ENCODE peak calls at places on chromosomes 11 and 22, in four cellular contexts. L, V, J and O are unnamed samples.

GRCh38 chr22:30235687-30236170 is 10.8 kb downstream of the LIF start:
- DNase-seq in L (no peak), V (no peak), J (peak), O (no peak)

GRCh38 chr11:6414874-6415328 is 4.0 kb downstream of the APBB1 start:
- DNase-seq in V (no peak), L (no peak), J (no peak), O (no peak)

GRCh38 chr11:71244116-71244815 is 8.1 kb downstream of the SHANK2 start:
- DNase-seq in V (peak), J (no peak), L (no peak), O (no peak)

GRCh38 chr11:66674964-66675602 is 2.6 kb downstream of the RBM4B start:
- DNase-seq in J (no peak), L (no peak), V (no peak), O (no peak)

GRCh38 chr11:67584205-67584880 is 731 bp downstream of the GSTP1 start:
- DNase-seq in L (no peak), J (no peak), V (peak), O (peak)

GRCh38 chr11:14107071-14107470 is 144.5 kb downstream of the SPON1 start:
- DNase-seq in L (no peak), J (no peak), V (no peak), O (no peak)

GRCh38 chr11:119797736-119798135 is 68.7 kb upstream of the NECTIN1 start:
- DNase-seq in J (no peak), L (peak), V (no peak), O (no peak)

GRCh38 chr11:129846508-129847335 is 31.1 kb downstream of the TMEM45B start:
- DNase-seq in L (no peak), J (peak), V (no peak), O (no peak)

GRCh38 chr22:44783091-44783490 is 30.7 kb downstream of the ARHGAP8 start:
- DNase-seq in L (no peak), J (no peak), V (no peak), O (no peak)

GRCh38 chr11:48141475-48142100 is 75.0 kb upstream of the OR4B1 start:
- DNase-seq in L (no peak), J (no peak), V (no peak), O (no peak)

GRCh38 chr11:15865212-15865987 is 490.9 kb downstream of the SOX6 start:
- DNase-seq in J (no peak), V (no peak), L (no peak), O (no peak)

GRCh38 chr11:114026355-114026754 is 33.2 kb upstream of the ZBTB16 start:
- DNase-seq in J (no peak), V (no peak), L (no peak), O (peak)

GRCh38 chr11:2142300-2142759 is 3.1 kb upstream of the IGF2 start:
- DNase-seq in V (no peak), J (no peak), L (no peak), O (no peak)
- H3K27ac ChIP-seq in V (no peak), J (no peak), L (no peak), O (no peak)

GRCh38 chr11:103649401-103649895 is 387.0 kb upstream of the DDI1 start:
- DNase-seq in L (no peak), J (no peak), V (no peak), O (no peak)

GRCh38 chr11:103648670-103649400 is 387.6 kb upstream of the DDI1 start:
- DNase-seq in J (peak), L (no peak), V (no peak), O (no peak)

GRCh38 chr11:103652013-103652412 is 384.4 kb upstream of the DDI1 start:
- DNase-seq in V (no peak), L (no peak), J (peak), O (peak)

GRCh38 chr11:103651341-103651998 is 385.0 kb upstream of the DDI1 start:
- DNase-seq in V (no peak), L (no peak), J (no peak), O (no peak)

GRCh38 chr11:103650330-103650729 is 386.1 kb upstream of the DDI1 start:
- DNase-seq in J (no peak), L (no peak), V (no peak), O (no peak)
- H3K27ac ChIP-seq in J (no peak), L (no peak), V (no peak), O (no peak)

DNA sequence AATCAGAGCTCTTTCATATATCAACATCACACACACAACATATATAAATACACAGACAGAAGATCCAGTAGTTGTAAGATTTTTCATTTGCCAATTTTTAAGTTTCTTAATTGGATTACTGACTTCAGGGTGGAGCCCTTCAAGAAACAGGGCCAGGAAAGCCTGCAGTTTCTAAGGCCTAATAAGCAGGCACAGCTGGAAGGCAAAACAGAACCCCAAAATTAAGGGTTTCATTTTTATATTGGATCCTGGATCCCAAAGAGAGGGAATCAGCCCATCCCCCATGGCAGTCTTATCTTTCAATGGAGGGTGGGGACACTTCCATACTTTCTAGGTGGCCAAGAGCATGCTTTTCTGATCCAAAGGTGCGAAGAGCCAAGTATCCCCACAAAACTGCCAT is 4.7 kb upstream of the C1QTNF6 start:
- DNase-seq in V (no peak), J (no peak), L (no peak), O (no peak)
- H3K27ac ChIP-seq in V (peak), J (no peak), L (no peak), O (no peak)

GRCh38 chr22:22694106-22694505 is 49.7 kb downstream of the GGTLC2 start:
- DNase-seq in J (no peak), V (peak), L (no peak), O (no peak)
- H3K27ac ChIP-seq in J (no peak), V (no peak), L (no peak), O (no peak)

DNA sequence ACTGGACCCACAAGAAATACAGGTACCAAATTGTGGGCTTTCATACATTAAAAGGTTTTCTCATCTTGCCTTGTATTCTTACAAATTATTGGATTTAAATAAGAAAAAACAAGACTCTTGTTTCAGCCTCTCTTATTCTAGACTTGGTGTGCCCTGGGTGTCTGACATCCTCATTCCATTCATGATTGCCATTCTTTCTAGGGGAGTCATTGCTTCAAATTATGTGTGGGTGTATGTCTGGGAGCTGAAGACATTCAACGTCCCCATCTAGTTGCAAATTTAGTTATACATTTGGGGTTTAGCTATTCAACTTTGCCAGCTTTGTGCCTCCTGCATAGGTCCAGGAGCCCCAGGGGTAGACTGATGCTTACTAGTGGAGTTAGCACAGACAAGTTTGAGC is 18.1 kb downstream of the MAML2 start:
- DNase-seq in L (no peak), V (no peak), J (peak), O (peak)
- H3K27ac ChIP-seq in L (no peak), V (no peak), J (peak), O (no peak)

DNA sequence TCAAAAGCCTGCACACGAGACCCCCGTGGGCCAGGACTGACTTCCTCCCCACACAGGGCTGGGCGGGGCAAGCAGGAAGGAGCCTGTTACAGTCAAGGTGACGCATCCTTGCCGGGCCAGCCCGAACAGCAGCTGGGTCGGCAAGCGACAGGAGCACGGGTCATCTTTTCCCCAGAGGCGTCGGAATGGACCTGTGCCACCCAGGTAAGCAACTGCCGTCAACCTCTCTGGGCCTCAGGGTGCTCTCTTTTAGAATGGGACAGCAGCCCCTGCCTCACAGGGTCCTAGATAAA is at the start of gene CYTH4:
- DNase-seq in J (no peak), L (no peak), V (peak), O (no peak)
- H3K27ac ChIP-seq in J (no peak), L (no peak), V (peak), O (no peak)

GRCh38 chr11:42175203-42175602 is 715.8 kb upstream of the LRRC4C start:
- DNase-seq in L (no peak), J (peak), V (no peak), O (no peak)
- H3K27ac ChIP-seq in L (no peak), J (peak), V (no peak), O (no peak)

GRCh38 chr11:12198261-12198925 is 88.0 kb downstream of the MICAL2 start:
- DNase-seq in V (peak), J (no peak), L (no peak), O (no peak)
- H3K27ac ChIP-seq in V (peak), J (peak), L (no peak), O (no peak)